ENCODE peak calls at places on chromosomes 2 and 18, in six cellular contexts. One of them, this sample, is unnamed. For H3K4me1, the result is how much of the 10 kb centered on the place peaks cover.

GRCh38 chr18:4096501-4096900 is 358.6 kb downstream of the DLGAP1 start:
- DNase-seq in esophagus squamous epithelium: no peak
- DNase-seq in A549: no peak
- DNase-seq in CD8-positive, alpha-beta memory T cell: no peak
- DNase-seq in hepatocyte: peak
- DNase-seq in pancreas: no peak
- DNase-seq in this sample: no peak

GRCh38 chr2:188659656-188660406 is 314.3 kb upstream of the COL3A1 start:
- DNase-seq in esophagus squamous epithelium: no peak
- DNase-seq in A549: peak
- DNase-seq in CD8-positive, alpha-beta memory T cell: no peak
- DNase-seq in hepatocyte: no peak
- DNase-seq in pancreas: no peak
- DNase-seq in this sample: no peak

GRCh38 chr2:120995656-120996190 is 260.1 kb downstream of the GLI2 start:
- DNase-seq in esophagus squamous epithelium: no peak
- DNase-seq in A549: no peak
- DNase-seq in CD8-positive, alpha-beta memory T cell: no peak
- DNase-seq in hepatocyte: no peak
- DNase-seq in pancreas: no peak
- DNase-seq in this sample: no peak

GRCh38 chr2:196245746-196246145 is 74.4 kb upstream of the STK17B start:
- DNase-seq in esophagus squamous epithelium: no peak
- DNase-seq in A549: no peak
- DNase-seq in CD8-positive, alpha-beta memory T cell: no peak
- DNase-seq in hepatocyte: no peak
- DNase-seq in pancreas: no peak
- DNase-seq in this sample: no peak

GRCh38 chr2:236040600-236041328 is 127.4 kb downstream of the GBX2 start:
- DNase-seq in esophagus squamous epithelium: no peak
- DNase-seq in A549: no peak
- DNase-seq in CD8-positive, alpha-beta memory T cell: no peak
- DNase-seq in hepatocyte: no peak
- DNase-seq in pancreas: no peak
- DNase-seq in this sample: no peak

GRCh38 chr2:20661028-20661980 is 5.6 kb upstream of the GDF7 start:
- DNase-seq in esophagus squamous epithelium: no peak
- DNase-seq in A549: peak
- DNase-seq in CD8-positive, alpha-beta memory T cell: peak
- DNase-seq in hepatocyte: peak
- DNase-seq in pancreas: no peak
- DNase-seq in this sample: no peak

GRCh38 chr2:225740086-225740485 is 340.6 kb downstream of the NYAP2 start:
- DNase-seq in esophagus squamous epithelium: no peak
- DNase-seq in A549: no peak
- DNase-seq in CD8-positive, alpha-beta memory T cell: no peak
- DNase-seq in hepatocyte: no peak
- DNase-seq in pancreas: no peak
- DNase-seq in this sample: no peak

GRCh38 chr2:46937457-46937856 is 21.9 kb upstream of the MCFD2 start:
- DNase-seq in esophagus squamous epithelium: no peak
- DNase-seq in A549: peak
- DNase-seq in CD8-positive, alpha-beta memory T cell: no peak
- DNase-seq in hepatocyte: no peak
- DNase-seq in pancreas: no peak
- DNase-seq in this sample: no peak

GRCh38 chr2:85156141-85156540 is 22.9 kb downstream of the TCF7L1 start:
- DNase-seq in esophagus squamous epithelium: no peak
- DNase-seq in A549: no peak
- DNase-seq in CD8-positive, alpha-beta memory T cell: no peak
- DNase-seq in hepatocyte: peak
- DNase-seq in pancreas: no peak
- DNase-seq in this sample: no peak

GRCh38 chr2:7348761-7349160 is 431.5 kb downstream of the RNF144A start:
- DNase-seq in esophagus squamous epithelium: no peak
- DNase-seq in A549: no peak
- DNase-seq in CD8-positive, alpha-beta memory T cell: no peak
- DNase-seq in hepatocyte: no peak
- DNase-seq in pancreas: no peak
- DNase-seq in this sample: no peak

GRCh38 chr2:69149631-69150215 is 136.7 kb downstream of the ANTXR1 start:
- DNase-seq in esophagus squamous epithelium: no peak
- DNase-seq in A549: peak
- DNase-seq in CD8-positive, alpha-beta memory T cell: no peak
- DNase-seq in hepatocyte: peak
- DNase-seq in pancreas: no peak
- DNase-seq in this sample: no peak

GRCh38 chr2:105278654-105279053 is 37.1 kb downstream of the GPR45 start:
- DNase-seq in esophagus squamous epithelium: no peak
- DNase-seq in A549: no peak
- DNase-seq in CD8-positive, alpha-beta memory T cell: no peak
- DNase-seq in hepatocyte: no peak
- DNase-seq in pancreas: no peak
- DNase-seq in this sample: no peak

GRCh38 chr2:99597616-99598015 is 107.8 kb upstream of the REV1 start:
- DNase-seq in esophagus squamous epithelium: no peak
- DNase-seq in A549: no peak
- DNase-seq in CD8-positive, alpha-beta memory T cell: no peak
- DNase-seq in hepatocyte: no peak
- DNase-seq in pancreas: no peak
- DNase-seq in this sample: no peak

GRCh38 chr2:24821433-24821891 is 28.2 kb downstream of the CENPO start:
- DNase-seq in esophagus squamous epithelium: no peak
- DNase-seq in A549: no peak
- DNase-seq in CD8-positive, alpha-beta memory T cell: no peak
- DNase-seq in hepatocyte: no peak
- DNase-seq in pancreas: no peak
- DNase-seq in this sample: peak

GRCh38 chr2:227849906-227850305 is 21.5 kb upstream of the DAW1 start:
- DNase-seq in esophagus squamous epithelium: no peak
- DNase-seq in A549: no peak
- DNase-seq in CD8-positive, alpha-beta memory T cell: no peak
- DNase-seq in hepatocyte: no peak
- DNase-seq in pancreas: no peak
- DNase-seq in this sample: no peak

GRCh38 chr2:270861-271260 is 6.1 kb downstream of the ACP1 start:
- DNase-seq in esophagus squamous epithelium: no peak
- DNase-seq in A549: no peak
- DNase-seq in CD8-positive, alpha-beta memory T cell: no peak
- DNase-seq in hepatocyte: no peak
- DNase-seq in pancreas: no peak
- DNase-seq in this sample: no peak

GRCh38 chr2:141957827-141958440 is 172.9 kb downstream of the LRP1B start:
- DNase-seq in esophagus squamous epithelium: no peak
- DNase-seq in A549: no peak
- DNase-seq in CD8-positive, alpha-beta memory T cell: no peak
- DNase-seq in hepatocyte: no peak
- DNase-seq in pancreas: no peak
- DNase-seq in this sample: no peak

GRCh38 chr18:6661692-6662415 is 67.7 kb upstream of the ARHGAP28 start:
- DNase-seq in esophagus squamous epithelium: no peak
- DNase-seq in A549: no peak
- DNase-seq in CD8-positive, alpha-beta memory T cell: no peak
- DNase-seq in hepatocyte: no peak
- DNase-seq in pancreas: no peak
- DNase-seq in this sample: no peak

GRCh38 chr18:47969851-47970250 is 39.4 kb upstream of the SMAD2 start:
- DNase-seq in esophagus squamous epithelium: no peak
- DNase-seq in A549: no peak
- DNase-seq in CD8-positive, alpha-beta memory T cell: no peak
- DNase-seq in hepatocyte: no peak
- DNase-seq in pancreas: no peak
- DNase-seq in this sample: no peak

GRCh38 chr2:232385660-232386489 is 7.3 kb downstream of the ALPP start:
- DNase-seq in esophagus squamous epithelium: no peak
- DNase-seq in A549: no peak
- DNase-seq in CD8-positive, alpha-beta memory T cell: no peak
- DNase-seq in hepatocyte: peak
- DNase-seq in pancreas: no peak
- DNase-seq in this sample: no peak

GRCh38 chr2:197946562-197946961 is 142.2 kb downstream of the PLCL1 start:
- DNase-seq in esophagus squamous epithelium: no peak
- DNase-seq in A549: no peak
- DNase-seq in CD8-positive, alpha-beta memory T cell: no peak
- DNase-seq in hepatocyte: peak
- DNase-seq in pancreas: no peak
- DNase-seq in this sample: no peak

GRCh38 chr2:65277791-65278449 is 50.3 kb downstream of the ACTR2 start:
- DNase-seq in esophagus squamous epithelium: no peak
- DNase-seq in A549: no peak
- DNase-seq in CD8-positive, alpha-beta memory T cell: no peak
- DNase-seq in hepatocyte: no peak
- DNase-seq in pancreas: no peak
- DNase-seq in this sample: no peak

GRCh38 chr2:158142568-158143332 is 41.1 kb downstream of the UPP2 start:
- DNase-seq in esophagus squamous epithelium: no peak
- DNase-seq in A549: no peak
- DNase-seq in CD8-positive, alpha-beta memory T cell: no peak
- DNase-seq in hepatocyte: no peak
- DNase-seq in pancreas: no peak
- DNase-seq in this sample: no peak

GRCh38 chr18:78998350-78999055 is 18.9 kb downstream of the SALL3 start:
- DNase-seq in esophagus squamous epithelium: no peak
- DNase-seq in A549: no peak
- DNase-seq in CD8-positive, alpha-beta memory T cell: no peak
- DNase-seq in hepatocyte: no peak
- DNase-seq in pancreas: no peak
- DNase-seq in this sample: no peak

GRCh38 chr2:237473474-237474453 is 13.3 kb upstream of the MLPH start:
- DNase-seq in esophagus squamous epithelium: no peak
- DNase-seq in A549: no peak
- DNase-seq in CD8-positive, alpha-beta memory T cell: no peak
- DNase-seq in hepatocyte: no peak
- DNase-seq in pancreas: no peak
- DNase-seq in this sample: no peak

GRCh38 chr2:21754164-21754788 is 630.5 kb downstream of the TDRD15 start:
- DNase-seq in esophagus squamous epithelium: no peak
- DNase-seq in A549: no peak
- DNase-seq in CD8-positive, alpha-beta memory T cell: no peak
- DNase-seq in hepatocyte: no peak
- DNase-seq in pancreas: no peak
- DNase-seq in this sample: no peak

GRCh38 chr2:152120430-152120829 is 21.6 kb upstream of the CACNB4 start:
- DNase-seq in esophagus squamous epithelium: no peak
- DNase-seq in A549: no peak
- DNase-seq in CD8-positive, alpha-beta memory T cell: no peak
- DNase-seq in hepatocyte: no peak
- DNase-seq in pancreas: no peak
- DNase-seq in this sample: no peak

GRCh38 chr18:36736094-36736493 is 92.7 kb downstream of the TPGS2 start:
- DNase-seq in esophagus squamous epithelium: no peak
- DNase-seq in A549: no peak
- DNase-seq in CD8-positive, alpha-beta memory T cell: no peak
- DNase-seq in hepatocyte: no peak
- DNase-seq in pancreas: no peak
- DNase-seq in this sample: no peak

GRCh38 chr2:144629937-144630336 is 110.0 kb upstream of the ZEB2 start:
- DNase-seq in esophagus squamous epithelium: no peak
- DNase-seq in A549: no peak
- DNase-seq in CD8-positive, alpha-beta memory T cell: no peak
- DNase-seq in hepatocyte: no peak
- DNase-seq in pancreas: no peak
- DNase-seq in this sample: no peak

GRCh38 chr2:211864328-211864727 is 674.3 kb downstream of the ERBB4 start:
- DNase-seq in esophagus squamous epithelium: no peak
- DNase-seq in A549: no peak
- DNase-seq in CD8-positive, alpha-beta memory T cell: no peak
- DNase-seq in hepatocyte: no peak
- DNase-seq in pancreas: no peak
- DNase-seq in this sample: no peak

GRCh38 chr2:211869134-211869533 is 669.5 kb downstream of the ERBB4 start:
- DNase-seq in esophagus squamous epithelium: no peak
- DNase-seq in A549: no peak
- DNase-seq in CD8-positive, alpha-beta memory T cell: no peak
- DNase-seq in hepatocyte: no peak
- DNase-seq in pancreas: no peak
- DNase-seq in this sample: no peak

GRCh38 chr2:211867845-211868361 is 670.7 kb downstream of the ERBB4 start:
- DNase-seq in esophagus squamous epithelium: no peak
- DNase-seq in A549: no peak
- DNase-seq in CD8-positive, alpha-beta memory T cell: no peak
- DNase-seq in hepatocyte: no peak
- DNase-seq in pancreas: no peak
- DNase-seq in this sample: no peak
- H3K27ac ChIP-seq in esophagus squamous epithelium: no peak
- H3K27ac ChIP-seq in A549: no peak
- H3K27ac ChIP-seq in CD8-positive, alpha-beta memory T cell: no peak
- H3K27ac ChIP-seq in hepatocyte: no peak
- H3K27ac ChIP-seq in pancreas: no peak
- H3K27ac ChIP-seq in this sample: no peak

GRCh38 chr18:21300616-21301200 is 58.7 kb downstream of the GREB1L start:
- DNase-seq in esophagus squamous epithelium: no peak
- DNase-seq in A549: no peak
- DNase-seq in CD8-positive, alpha-beta memory T cell: no peak
- DNase-seq in hepatocyte: no peak
- DNase-seq in pancreas: no peak
- DNase-seq in this sample: no peak
- H3K4me1 ChIP-seq in esophagus squamous epithelium: under half
- H3K4me1 ChIP-seq in A549: under half
- H3K4me1 ChIP-seq in CD8-positive, alpha-beta memory T cell: under half
- H3K4me1 ChIP-seq in hepatocyte: under half
- H3K4me1 ChIP-seq in pancreas: under half
- H3K4me1 ChIP-seq in this sample: under half

GRCh38 chr2:28765316-28765715 is 13.7 kb downstream of the PPP1CB start:
- DNase-seq in esophagus squamous epithelium: no peak
- DNase-seq in A549: no peak
- DNase-seq in CD8-positive, alpha-beta memory T cell: no peak
- DNase-seq in hepatocyte: no peak
- DNase-seq in pancreas: no peak
- DNase-seq in this sample: no peak

GRCh38 chr2:28768952-28769351 is 17.3 kb downstream of the PPP1CB start:
- DNase-seq in esophagus squamous epithelium: no peak
- DNase-seq in A549: no peak
- DNase-seq in CD8-positive, alpha-beta memory T cell: no peak
- DNase-seq in hepatocyte: no peak
- DNase-seq in pancreas: no peak
- DNase-seq in this sample: no peak

GRCh38 chr2:28766070-28766469 is 14.4 kb downstream of the PPP1CB start:
- DNase-seq in esophagus squamous epithelium: no peak
- DNase-seq in A549: no peak
- DNase-seq in CD8-positive, alpha-beta memory T cell: no peak
- DNase-seq in hepatocyte: no peak
- DNase-seq in pancreas: no peak
- DNase-seq in this sample: no peak

GRCh38 chr2:28767367-28767766 is 15.7 kb downstream of the PPP1CB start:
- DNase-seq in esophagus squamous epithelium: no peak
- DNase-seq in A549: no peak
- DNase-seq in CD8-positive, alpha-beta memory T cell: no peak
- DNase-seq in hepatocyte: no peak
- DNase-seq in pancreas: no peak
- DNase-seq in this sample: no peak

GRCh38 chr2:28768422-28768821 is 16.8 kb downstream of the PPP1CB start:
- DNase-seq in esophagus squamous epithelium: no peak
- DNase-seq in A549: no peak
- DNase-seq in CD8-positive, alpha-beta memory T cell: no peak
- DNase-seq in hepatocyte: no peak
- DNase-seq in pancreas: no peak
- DNase-seq in this sample: no peak
- H3K27ac ChIP-seq in esophagus squamous epithelium: no peak
- H3K27ac ChIP-seq in A549: no peak
- H3K27ac ChIP-seq in CD8-positive, alpha-beta memory T cell: no peak
- H3K27ac ChIP-seq in hepatocyte: no peak
- H3K27ac ChIP-seq in pancreas: no peak
- H3K27ac ChIP-seq in this sample: peak

GRCh38 chr2:8514274-8514662 is 167.6 kb upstream of the ID2 start:
- DNase-seq in esophagus squamous epithelium: no peak
- DNase-seq in A549: no peak
- DNase-seq in CD8-positive, alpha-beta memory T cell: no peak
- DNase-seq in hepatocyte: no peak
- DNase-seq in pancreas: no peak
- DNase-seq in this sample: no peak
- H3K4me1 ChIP-seq in esophagus squamous epithelium: under half
- H3K4me1 ChIP-seq in A549: under half
- H3K4me1 ChIP-seq in CD8-positive, alpha-beta memory T cell: half or more
- H3K4me1 ChIP-seq in hepatocyte: under half
- H3K4me1 ChIP-seq in pancreas: under half
- H3K4me1 ChIP-seq in this sample: under half